ENCODE peak calls at places on chromosomes 5 and 9, in nine cellular contexts. M is cardiac fibroblast, I is KG1, N is T-helper 1 cell, W is Caki2, C is HEK293T, Q is GM19239, R is AG04449, X is epithelial cell of esophagus. K is an unnamed sample.

GRCh38 chr9:6418764-6419163 is 5.8 kb downstream of the UHRF2 start:
- DNase-seq in N (no peak), M (no peak), R (no peak), I (no peak), X (no peak), Q (no peak), C (no peak), W (no peak), K (no peak)

GRCh38 chr5:14155075-14155474 is 11.9 kb downstream of the TRIO start:
- DNase-seq in C (no peak), I (no peak), N (no peak), X (no peak), Q (no peak), W (no peak), M (no peak), R (no peak), K (no peak)

GRCh38 chr5:39775458-39776365 is 350.9 kb upstream of the DAB2 start:
- DNase-seq in X (peak), Q (no peak), I (no peak), C (no peak), M (peak), N (no peak), W (no peak), R (peak), K (peak)

GRCh38 chr9:78865757-78866156 is 568.8 kb downstream of the PSAT1 start:
- DNase-seq in N (no peak), W (peak), M (no peak), C (no peak), X (no peak), R (no peak), I (no peak), Q (no peak), K (no peak)

GRCh38 chr9:83956288-83957028 is 23.6 kb downstream of the HNRNPK start:
- DNase-seq in R (no peak), W (peak), C (peak), M (peak), I (no peak), X (peak), Q (peak), N (peak), K (no peak)

GRCh38 chr5:168693883-168694282 is 114.7 kb upstream of the PANK3 start:
- DNase-seq in X (no peak), W (no peak), C (no peak), R (no peak), Q (no peak), N (no peak), I (no peak), M (no peak), K (no peak)

GRCh38 chr9:95752129-95752731 is 123.3 kb upstream of the ERCC6L2 start:
- DNase-seq in M (no peak), N (no peak), W (no peak), Q (no peak), R (no peak), C (no peak), X (no peak), I (no peak), K (no peak)

GRCh38 chr5:158905281-158905680 is 194.4 kb downstream of the EBF1 start:
- DNase-seq in M (no peak), I (no peak), R (no peak), X (no peak), Q (no peak), W (no peak), N (no peak), C (no peak), K (no peak)

GRCh38 chr5:36217992-36218391 is 23.7 kb downstream of the NADK2 start:
- DNase-seq in X (no peak), M (no peak), Q (no peak), C (no peak), I (no peak), N (no peak), R (no peak), W (no peak), K (no peak)

GRCh38 chr5:95832664-95833063 is 10.1 kb upstream of the GLRX start:
- DNase-seq in W (no peak), X (peak), Q (no peak), R (no peak), M (no peak), N (no peak), I (no peak), C (no peak), K (no peak)

GRCh38 chr9:131677051-131677444 is 62.8 kb downstream of the RAPGEF1 start:
- DNase-seq in M (peak), W (no peak), I (no peak), N (no peak), C (no peak), R (no peak), Q (no peak), X (no peak), K (no peak)

GRCh38 chr5:66306105-66306843 is 162.2 kb downstream of the SREK1 start:
- DNase-seq in C (peak), W (peak), Q (peak), R (peak), I (peak), N (peak), M (peak), X (peak), K (peak)

GRCh38 chr5:164353155-164353554 is 847.7 kb downstream of the MAT2B start:
- DNase-seq in W (no peak), I (no peak), X (no peak), R (no peak), C (peak), Q (no peak), M (peak), N (no peak), K (no peak)

GRCh38 chr9:86997158-86997557 is 49.9 kb upstream of the GAS1 start:
- DNase-seq in Q (no peak), X (peak), N (no peak), M (no peak), W (no peak), I (no peak), R (no peak), C (no peak), K (no peak)

GRCh38 chr9:128275198-128276007 is at the start of gene GOLGA2:
- DNase-seq in M (peak), W (no peak), N (no peak), C (peak), R (no peak), X (no peak), Q (peak), I (no peak), K (no peak)

GRCh38 chr9:38689678-38690077 is 30.3 kb downstream of the FAM240B start:
- DNase-seq in I (no peak), R (no peak), X (no peak), C (no peak), W (no peak), M (peak), Q (no peak), N (no peak), K (no peak)

GRCh38 chr9:94002316-94003140 is 47.4 kb upstream of the BARX1 start:
- DNase-seq in W (no peak), R (no peak), I (peak), N (no peak), C (peak), X (peak), M (peak), Q (peak), K (peak)

GRCh38 chr5:5313081-5313736 is 109.3 kb upstream of the ICE1 start:
- DNase-seq in N (no peak), W (peak), C (no peak), I (no peak), R (no peak), M (no peak), X (no peak), Q (no peak), K (no peak)

K was measured in HS-27A.